ENCODE peak calls at places on chromosomes 5 and 9, in seven cellular contexts. B is T-helper 1 cell, G is NCI-H226, M is anterior cingulate cortex, T is midbrain, O is NCI-H1417 treated with DMSO at 0.1 percent for 48 hours, E is EL. H is an unnamed sample.

GRCh38 chr9:131382850-131383729 is 10.8 kb upstream of the PRRC2B start:
- DNase-seq in O (peak; percentile 51), E (peak; percentile 83), M (no peak), B (no peak), G (peak; percentile 86), T (no peak), H (no peak)

GRCh38 chr5:74040065-74040551 is 414.1 kb downstream of the ARHGEF28 start:
- DNase-seq in E (peak; percentile 98), M (no peak), T (no peak), B (no peak), O (no peak), G (peak; percentile 85), H (no peak)

GRCh38 chr5:57658009-57658408 is 175.4 kb upstream of the ACTBL2 start:
- DNase-seq in E (no peak), T (no peak), B (no peak), O (no peak), M (no peak), G (no peak), H (no peak)

GRCh38 chr5:158142182-158142581 is 283.2 kb upstream of the CLINT1 start:
- DNase-seq in B (no peak), M (no peak), T (no peak), G (no peak), E (no peak), O (no peak), H (no peak)

GRCh38 chr9:214488-215448 is at the start of gene DOCK8:
- DNase-seq in T (no peak), M (peak; percentile 15), E (peak; percentile 34), G (no peak), B (peak; percentile 20), O (no peak), H (no peak)

GRCh38 chr5:131987251-131987650 is 24.2 kb downstream of the ACSL6 start:
- DNase-seq in T (no peak), B (no peak), O (no peak), M (no peak), E (no peak), G (no peak), H (no peak)

GRCh38 chr5:10118150-10118549 is 131.5 kb downstream of the ATPSCKMT start:
- DNase-seq in O (no peak), E (peak; percentile 11), B (no peak), M (no peak), T (no peak), G (no peak), H (no peak)

GRCh38 chr5:66306844-66307315 is 162.8 kb downstream of the SREK1 start:
- DNase-seq in M (no peak), G (peak; percentile 72), B (no peak), E (no peak), O (no peak), T (no peak), H (no peak)

GRCh38 chr9:93536167-93536566 is 40.2 kb upstream of the PHF2 start:
- DNase-seq in G (no peak), O (no peak), E (no peak), T (no peak), B (no peak), M (no peak), H (no peak)

GRCh38 chr5:105101597-105101996 is 1539.0 kb upstream of the NUDT12 start:
- DNase-seq in E (no peak), O (no peak), B (no peak), M (no peak), T (no peak), G (no peak), H (no peak)

GRCh38 chr5:104189031-104189430 is 626.4 kb upstream of the NUDT12 start:
- DNase-seq in M (no peak), E (peak; percentile 22), O (no peak), B (no peak), T (no peak), G (peak; percentile 41), H (no peak)

GRCh38 chr5:126438267-126438666 is 15.1 kb downstream of the GRAMD2B start:
- DNase-seq in O (no peak), G (no peak), E (no peak), T (no peak), M (no peak), B (no peak), H (no peak)

GRCh38 chr5:169812786-169813185 is 167.5 kb downstream of the INSYN2B start:
- DNase-seq in O (no peak), M (no peak), E (no peak), B (no peak), G (no peak), T (no peak), H (no peak)

GRCh38 chr5:96220610-96221390 is 212.2 kb downstream of the PCSK1 start:
- DNase-seq in O (no peak), E (peak; percentile 78), T (no peak), B (no peak), M (no peak), G (peak; percentile 28), H (no peak)

GRCh38 chr5:113760486-113760885 is 247.0 kb downstream of the YTHDC2 start:
- DNase-seq in E (peak; percentile 8), G (peak; percentile 66), T (no peak), O (no peak), M (no peak), B (no peak), H (no peak)

GRCh38 chr5:78601622-78602314 is 46.8 kb downstream of the LHFPL2 start:
- DNase-seq in O (no peak), T (no peak), E (peak; percentile 47), G (no peak), M (no peak), B (no peak), H (no peak)

GRCh38 chr5:141815796-141816180 is 62.4 kb downstream of the PCDH1 start:
- DNase-seq in E (no peak), T (no peak), B (no peak), M (no peak), O (no peak), G (no peak), H (no peak)

GRCh38 chr5:173242675-173243085 is 7.7 kb upstream of the NKX2-5 start:
- DNase-seq in B (no peak), E (no peak), G (no peak), T (no peak), M (no peak), O (no peak), H (no peak)

GRCh38 chr9:494764-495163 is 280.1 kb downstream of the DOCK8 start:
- DNase-seq in T (no peak), O (no peak), G (no peak), M (no peak), B (no peak), E (no peak), H (no peak)